ENCODE peak calls at places on chromosomes 4 and X, in nine cellular contexts. H is suprapubic skin, R is HCT116, Z is prostate gland, W is stomach, N is sigmoid colon, G is spleen, C is vagina, P is GM12891. L is an unnamed sample.

GRCh38 chrX:97672608-97673007 is 788.9 kb downstream of the RPA4 start:
- DNase-seq in N (no peak), H (no peak), G (no peak), W (no peak), Z (no peak), R (no peak), P (no peak), C (no peak), L (no peak)

GRCh38 chrX:91331476-91331875 is 103.2 kb upstream of the PABPC5 start:
- DNase-seq in W (no peak), H (no peak), P (no peak), Z (no peak), C (no peak), R (no peak), N (no peak), G (no peak), L (no peak)

GRCh38 chr4:110633358-110634319 is 10.8 kb upstream of the PITX2 start:
- DNase-seq in W (no peak), H (no peak), C (no peak), P (no peak), Z (no peak), R (no peak), N (no peak), G (no peak), L (no peak)

GRCh38 chr4:151537726-151538125 is 128.8 kb downstream of the FHIP1A start:
- DNase-seq in H (no peak), Z (no peak), C (no peak), G (no peak), P (no peak), R (no peak), N (no peak), W (no peak), L (no peak)

GRCh38 chr4:137043184-137043583 is 489.1 kb downstream of the PCDH18 start:
- DNase-seq in P (no peak), Z (no peak), R (no peak), G (no peak), H (no peak), W (no peak), C (no peak), N (no peak), L (no peak)

GRCh38 chr4:184534511-184535391 is 60.4 kb upstream of the IRF2 start:
- DNase-seq in C (no peak), P (peak; percentile 30), N (no peak), R (no peak), H (no peak), Z (no peak), G (no peak), W (no peak), L (no peak)

GRCh38 chrX:155068165-155068564 is 2.8 kb downstream of the CMC4 start:
- DNase-seq in G (no peak), Z (no peak), C (no peak), R (no peak), P (no peak), H (no peak), W (no peak), N (no peak), L (no peak)

GRCh38 chr4:624705-625590 is at the start of gene PDE6B:
- DNase-seq in R (no peak), Z (no peak), G (peak; percentile 52), W (no peak), N (no peak), C (no peak), H (peak; percentile 35), P (no peak), L (no peak)

GRCh38 chr4:10111067-10111801 is 5.4 kb downstream of the WDR1 start:
- DNase-seq in P (no peak), R (no peak), G (no peak), C (no peak), W (no peak), N (no peak), H (no peak), Z (no peak), L (no peak)

GRCh38 chr4:967113-968104 is 6.0 kb downstream of the DGKQ start:
- DNase-seq in P (no peak), H (no peak), N (no peak), G (peak; percentile 80), W (no peak), Z (no peak), C (no peak), R (no peak), L (no peak)

GRCh38 chrX:123740006-123740405 is 7.2 kb upstream of the THOC2 start:
- DNase-seq in H (no peak), W (no peak), P (no peak), Z (no peak), R (no peak), N (no peak), G (no peak), C (no peak), L (no peak)

GRCh38 chrX:71210829-71211228 is 12.2 kb upstream of the GJB1 start:
- DNase-seq in C (no peak), Z (no peak), G (no peak), H (no peak), P (no peak), N (no peak), W (no peak), R (no peak), L (no peak)

GRCh38 chrX:56783450-56783831 is 54.4 kb downstream of the NBDY start:
- DNase-seq in R (no peak), W (peak; percentile 77), Z (no peak), G (peak; percentile 91), P (no peak), N (peak; percentile 91), H (peak; percentile 85), C (no peak), L (no peak)

GRCh38 chr4:2332201-2332975 is 70.5 kb upstream of the MXD4 start:
- DNase-seq in R (no peak), P (no peak), W (no peak), N (no peak), G (peak; percentile 69), C (no peak), Z (no peak), H (no peak), L (no peak)

GRCh38 chr4:2331043-2331420 is 69.1 kb upstream of the MXD4 start:
- DNase-seq in N (no peak), C (no peak), P (no peak), G (no peak), W (no peak), Z (no peak), H (no peak), R (no peak), L (no peak)

GRCh38 chr4:2330119-2331042 is 68.5 kb upstream of the MXD4 start:
- DNase-seq in W (no peak), C (no peak), N (no peak), Z (no peak), H (no peak), G (peak; percentile 53), R (peak; percentile 40), P (no peak), L (no peak)

GRCh38 chr4:2332976-2333319 is 71.0 kb upstream of the MXD4 start:
- DNase-seq in P (no peak), R (no peak), Z (no peak), C (no peak), G (peak; percentile 56), N (no peak), H (no peak), W (no peak), L (no peak)

GRCh38 chr4:2331519-2332200 is 69.8 kb upstream of the MXD4 start:
- DNase-seq in W (no peak), G (peak; percentile 61), C (no peak), H (no peak), Z (no peak), P (no peak), N (no peak), R (no peak), L (no peak)
- TF ChIP-seq POLR2A in W (no peak), G (no peak), C (no peak), H (no peak), Z (no peak), P (no peak), N (no peak), R (no peak), L (no peak)

DNA sequence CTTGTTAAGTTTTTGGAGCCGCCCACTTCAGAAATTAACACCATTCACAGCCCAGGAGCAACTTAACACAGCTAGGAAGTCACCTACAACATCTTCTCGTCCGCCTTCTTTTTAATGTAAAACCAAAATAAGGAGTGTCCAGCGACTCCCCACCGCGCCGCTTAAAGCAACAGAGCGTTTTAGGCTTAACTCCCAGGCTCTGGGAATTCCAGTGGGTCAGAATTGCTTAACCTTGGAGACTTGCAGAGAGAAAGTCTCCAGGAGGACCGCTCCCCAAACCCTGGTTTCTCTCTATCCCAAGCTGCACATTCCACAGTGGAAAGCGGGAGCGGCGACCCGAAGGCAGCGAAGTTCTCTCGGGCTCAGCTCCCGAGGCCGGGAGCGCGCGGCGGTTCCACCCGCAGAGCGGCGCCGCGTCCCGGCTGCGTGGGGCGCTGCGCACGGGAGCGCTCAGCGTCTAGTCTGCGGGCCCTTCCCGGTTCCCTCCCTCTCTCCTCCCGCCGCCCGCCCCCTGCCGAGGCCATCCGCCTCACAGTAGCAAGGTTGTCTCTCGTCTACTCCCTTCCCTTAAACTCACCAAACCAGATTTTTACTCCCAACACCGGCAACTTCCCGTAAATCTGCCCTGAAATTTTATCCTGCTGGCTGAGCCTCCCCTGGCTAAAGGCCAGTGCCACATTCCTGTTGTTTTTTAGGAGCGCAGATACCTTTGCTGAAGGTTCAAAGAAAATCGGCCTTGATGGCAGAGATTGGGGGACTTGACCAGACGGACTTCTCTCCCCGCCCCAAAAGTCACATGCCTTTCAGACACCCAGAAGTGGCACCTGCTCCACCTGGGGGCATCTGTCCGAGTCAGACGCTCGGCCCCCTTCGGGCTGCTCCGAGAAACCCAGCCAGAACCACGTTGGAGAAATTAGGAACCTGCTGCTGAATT is at the start of gene RBM47:
- DNase-seq in H (peak; percentile 79), P (peak; percentile 33), R (peak; percentile 50), W (peak; percentile 86), C (no peak), N (peak; percentile 73), Z (peak; percentile 91), G (peak; percentile 93), L (peak; percentile 88)
- TF ChIP-seq POLR2AphosphoS5 in H (no peak), P (no peak), R (peak; percentile 55), W (peak; percentile 75), C (peak; percentile 61), N (peak; percentile 5), Z (peak; percentile 58), G (peak; percentile 71), L (peak; percentile 56)

GRCh38 chr4:39044364-39044946 is 12.2 kb upstream of the TMEM156 start:
- DNase-seq in P (peak; percentile 59), W (peak; percentile 87), C (no peak), N (peak; percentile 97), R (peak; percentile 64), G (peak; percentile 99), H (peak; percentile 95), Z (peak; percentile 82), L (peak; percentile 82)
- TF ChIP-seq POLR2A in P (peak; percentile 71), W (no peak), C (no peak), N (peak; percentile 0), R (no peak), G (no peak), H (no peak), Z (peak; percentile 30), L (no peak)

DNA sequence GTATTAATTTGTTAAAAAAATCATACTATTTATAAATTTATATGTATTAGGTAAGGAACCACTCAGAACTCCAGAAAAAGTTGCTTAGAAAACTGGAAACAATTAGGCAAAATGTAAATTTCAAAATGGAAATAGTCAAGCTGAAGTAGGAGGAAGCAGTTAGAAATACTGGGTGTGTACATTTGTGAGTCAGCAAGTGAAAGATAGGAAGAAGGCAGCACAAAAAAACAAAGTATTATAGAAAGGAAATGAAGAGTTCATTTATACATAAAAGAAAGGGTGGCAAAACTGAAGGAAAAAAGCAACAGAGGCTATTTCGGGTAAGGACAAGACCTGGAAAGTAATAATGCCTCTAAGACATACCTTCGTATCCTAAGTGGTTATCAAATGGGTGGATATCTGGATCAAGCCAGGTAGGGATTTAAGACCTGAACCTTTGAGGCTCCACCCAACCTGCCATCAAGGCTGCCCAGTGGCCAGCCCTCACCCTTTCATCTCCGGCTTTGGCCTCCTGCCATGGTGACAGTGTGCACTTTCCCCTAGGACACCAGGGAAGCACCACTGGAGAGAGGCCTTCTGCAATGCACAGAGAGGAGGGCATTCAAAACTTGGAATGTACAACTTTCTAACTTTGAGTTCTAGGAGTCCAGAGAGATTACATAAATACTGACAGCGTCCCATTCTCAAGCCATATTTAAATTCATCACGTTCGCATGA is at the start of gene LRRC66:
- DNase-seq in R (peak; percentile 49), N (no peak), C (no peak), H (no peak), W (peak; percentile 69), G (no peak), P (no peak), Z (no peak), L (no peak)
- TF ChIP-seq POLR2AphosphoS5 in R (no peak), N (no peak), C (no peak), H (no peak), W (no peak), G (no peak), P (no peak), Z (no peak), L (no peak)